ENCODE peak calls at places on chromosomes 4 and X, in seven cellular contexts. One of them, this sample, is unnamed.

GRCh38 chr4:13777341-13777740 is 149.8 kb upstream of the BOD1L1 start:
- DNase-seq in NCI-H1092 treated with DMSO at 0.1 percent for 48 hours: no peak
- DNase-seq in RCC 7860: no peak
- DNase-seq in stimulated activated CD8-positive, alpha-beta memory T cell treated with anti-CD3 and anti-CD28 coated beads, Interleukin-7, amount 100 ng/mL, for 1 hour: no peak
- DNase-seq in glutamatergic neuron: no peak
- DNase-seq in OCI-LY7: no peak
- DNase-seq in Peyer's patch: no peak
- DNase-seq in this sample: no peak

GRCh38 chrX:70970482-70970999 is 39.6 kb upstream of the SLC7A3 start:
- DNase-seq in stimulated activated CD8-positive, alpha-beta memory T cell treated with anti-CD3 and anti-CD28 coated beads, Interleukin-7, amount 100 ng/mL, for 1 hour: no peak
- DNase-seq in OCI-LY7: peak; percentile 21
- DNase-seq in Peyer's patch: no peak
- DNase-seq in RCC 7860: no peak
- DNase-seq in glutamatergic neuron: no peak
- DNase-seq in NCI-H1092 treated with DMSO at 0.1 percent for 48 hours: no peak
- DNase-seq in this sample: no peak

GRCh38 chr4:150591284-150591874 is 9.4 kb downstream of the MAB21L2 start:
- DNase-seq in NCI-H1092 treated with DMSO at 0.1 percent for 48 hours: peak; percentile 33
- DNase-seq in Peyer's patch: no peak
- DNase-seq in OCI-LY7: no peak
- DNase-seq in glutamatergic neuron: peak; percentile 63
- DNase-seq in stimulated activated CD8-positive, alpha-beta memory T cell treated with anti-CD3 and anti-CD28 coated beads, Interleukin-7, amount 100 ng/mL, for 1 hour: no peak
- DNase-seq in RCC 7860: no peak
- DNase-seq in this sample: no peak

GRCh38 chr4:25098964-25099843 is 61.0 kb downstream of the SEPSECS start:
- DNase-seq in NCI-H1092 treated with DMSO at 0.1 percent for 48 hours: peak; percentile 86
- DNase-seq in RCC 7860: no peak
- DNase-seq in Peyer's patch: peak; percentile 79
- DNase-seq in stimulated activated CD8-positive, alpha-beta memory T cell treated with anti-CD3 and anti-CD28 coated beads, Interleukin-7, amount 100 ng/mL, for 1 hour: no peak
- DNase-seq in glutamatergic neuron: no peak
- DNase-seq in OCI-LY7: no peak
- DNase-seq in this sample: no peak

GRCh38 chr4:138037716-138038115 is 204.4 kb downstream of the SLC7A11 start:
- DNase-seq in glutamatergic neuron: no peak
- DNase-seq in OCI-LY7: no peak
- DNase-seq in Peyer's patch: no peak
- DNase-seq in RCC 7860: no peak
- DNase-seq in NCI-H1092 treated with DMSO at 0.1 percent for 48 hours: no peak
- DNase-seq in stimulated activated CD8-positive, alpha-beta memory T cell treated with anti-CD3 and anti-CD28 coated beads, Interleukin-7, amount 100 ng/mL, for 1 hour: no peak
- DNase-seq in this sample: no peak

GRCh38 chr4:3615386-3616286 is 83.4 kb upstream of the LRPAP1 start:
- DNase-seq in OCI-LY7: no peak
- DNase-seq in stimulated activated CD8-positive, alpha-beta memory T cell treated with anti-CD3 and anti-CD28 coated beads, Interleukin-7, amount 100 ng/mL, for 1 hour: no peak
- DNase-seq in Peyer's patch: no peak
- DNase-seq in NCI-H1092 treated with DMSO at 0.1 percent for 48 hours: no peak
- DNase-seq in glutamatergic neuron: no peak
- DNase-seq in RCC 7860: no peak
- DNase-seq in this sample: no peak

GRCh38 chr4:43776371-43776770 is 672.2 kb downstream of the KCTD8 start:
- DNase-seq in OCI-LY7: peak; percentile 28
- DNase-seq in NCI-H1092 treated with DMSO at 0.1 percent for 48 hours: peak; percentile 17
- DNase-seq in Peyer's patch: no peak
- DNase-seq in RCC 7860: no peak
- DNase-seq in glutamatergic neuron: no peak
- DNase-seq in stimulated activated CD8-positive, alpha-beta memory T cell treated with anti-CD3 and anti-CD28 coated beads, Interleukin-7, amount 100 ng/mL, for 1 hour: no peak
- DNase-seq in this sample: no peak

GRCh38 chrX:129785160-129785947 is 5.6 kb downstream of the SASH3 start:
- DNase-seq in glutamatergic neuron: no peak
- DNase-seq in stimulated activated CD8-positive, alpha-beta memory T cell treated with anti-CD3 and anti-CD28 coated beads, Interleukin-7, amount 100 ng/mL, for 1 hour: no peak
- DNase-seq in RCC 7860: no peak
- DNase-seq in NCI-H1092 treated with DMSO at 0.1 percent for 48 hours: no peak
- DNase-seq in OCI-LY7: no peak
- DNase-seq in Peyer's patch: no peak
- DNase-seq in this sample: peak; percentile 22

GRCh38 chrX:110086916-110087484 is 84.1 kb downstream of the TMEM164 start:
- DNase-seq in NCI-H1092 treated with DMSO at 0.1 percent for 48 hours: no peak
- DNase-seq in OCI-LY7: no peak
- DNase-seq in RCC 7860: peak; percentile 92
- DNase-seq in Peyer's patch: no peak
- DNase-seq in stimulated activated CD8-positive, alpha-beta memory T cell treated with anti-CD3 and anti-CD28 coated beads, Interleukin-7, amount 100 ng/mL, for 1 hour: no peak
- DNase-seq in glutamatergic neuron: no peak
- DNase-seq in this sample: no peak

GRCh38 chr4:152817331-152817730 is 37.6 kb downstream of the ARFIP1 start:
- DNase-seq in stimulated activated CD8-positive, alpha-beta memory T cell treated with anti-CD3 and anti-CD28 coated beads, Interleukin-7, amount 100 ng/mL, for 1 hour: no peak
- DNase-seq in NCI-H1092 treated with DMSO at 0.1 percent for 48 hours: no peak
- DNase-seq in RCC 7860: no peak
- DNase-seq in Peyer's patch: no peak
- DNase-seq in glutamatergic neuron: no peak
- DNase-seq in OCI-LY7: peak; percentile 2
- DNase-seq in this sample: no peak

GRCh38 chr4:16591867-16592266 is 306.6 kb downstream of the LDB2 start:
- DNase-seq in glutamatergic neuron: peak; percentile 58
- DNase-seq in stimulated activated CD8-positive, alpha-beta memory T cell treated with anti-CD3 and anti-CD28 coated beads, Interleukin-7, amount 100 ng/mL, for 1 hour: no peak
- DNase-seq in NCI-H1092 treated with DMSO at 0.1 percent for 48 hours: no peak
- DNase-seq in RCC 7860: no peak
- DNase-seq in OCI-LY7: no peak
- DNase-seq in Peyer's patch: no peak
- DNase-seq in this sample: no peak

This sample was measured in ascending aorta.